ENCODE peak calls at places on chromosomes 4 and X, in six cellular contexts. F is body of pancreas, I is ovary, J is cardiac muscle cell, E is Peyer's patch, U is A549. X is an unnamed sample.

GRCh38 chrX:13996650-13997049 is 33.0 kb downstream of the GEMIN8 start:
- DNase-seq in F (no peak), I (no peak), J (no peak), E (no peak), U (no peak), X (no peak)

GRCh38 chr4:110211007-110211769 is 12.8 kb upstream of the ELOVL6 start:
- DNase-seq in F (peak; percentile 37), I (no peak), J (peak; percentile 40), E (peak; percentile 72), U (peak; percentile 28), X (peak; percentile 28)

GRCh38 chr4:108646706-108647105 is 3.7 kb upstream of the OSTC start:
- DNase-seq in F (no peak), I (no peak), J (no peak), E (no peak), U (no peak), X (no peak)

GRCh38 chrX:13432376-13432775 is 112.5 kb upstream of the ATXN3L start:
- DNase-seq in F (peak; percentile 28), I (peak; percentile 65), J (no peak), E (no peak), U (no peak), X (no peak)

GRCh38 chr4:128310266-128310697 is 22.7 kb upstream of the PGRMC2 start:
- DNase-seq in F (peak; percentile 51), I (no peak), J (peak; percentile 58), E (peak; percentile 63), U (peak; percentile 3), X (peak; percentile 48)

GRCh38 chr4:10063544-10064300 is 42.4 kb upstream of the SLC2A9 start:
- DNase-seq in F (peak; percentile 66), I (no peak), J (peak; percentile 63), E (peak; percentile 57), U (no peak), X (no peak)

GRCh38 chr4:56342746-56343145 is 44.5 kb downstream of the AASDH start:
- DNase-seq in F (no peak), I (no peak), J (no peak), E (no peak), U (no peak), X (no peak)

GRCh38 chr4:8439914-8440490 is 521 bp downstream of the ACOX3 start:
- DNase-seq in F (no peak), I (peak; percentile 35), J (no peak), E (no peak), U (no peak), X (no peak)

GRCh38 chr4:74092957-74093356 is 6.0 kb downstream of the CXCL2 start:
- DNase-seq in F (peak; percentile 28), I (no peak), J (no peak), E (no peak), U (no peak), X (no peak)

GRCh38 chr4:113645771-113646455 is 115.6 kb downstream of the CAMK2D start:
- DNase-seq in F (peak; percentile 63), I (no peak), J (no peak), E (peak; percentile 68), U (peak; percentile 69), X (peak; percentile 51)

GRCh38 chr4:9143421-9144080 is 26.7 kb upstream of the FAM90A26 start:
- DNase-seq in F (no peak), I (no peak), J (no peak), E (no peak), U (no peak), X (no peak)

GRCh38 chr4:150510176-150510875 is 71.6 kb upstream of the MAB21L2 start:
- DNase-seq in F (no peak), I (no peak), J (no peak), E (no peak), U (peak; percentile 5), X (no peak)

GRCh38 chrX:65196758-65197371 is 220.6 kb upstream of the ZC4H2 start:
- DNase-seq in F (peak; percentile 35), I (no peak), J (peak; percentile 61), E (peak; percentile 81), U (peak; percentile 1), X (no peak)

GRCh38 chr4:88618782-88619485 is 26.7 kb downstream of the HERC3 start:
- DNase-seq in F (no peak), I (no peak), J (no peak), E (no peak), U (no peak), X (no peak)

GRCh38 chr4:125268065-125268755 is 46.5 kb upstream of the FAT4 start:
- DNase-seq in F (no peak), I (no peak), J (no peak), E (no peak), U (no peak), X (peak; percentile 38)

GRCh38 chrX:15269618-15270521 is at the start of gene ASB9:
- DNase-seq in F (peak; percentile 80), I (no peak), J (peak; percentile 15), E (peak; percentile 50), U (peak; percentile 81), X (peak; percentile 36)

GRCh38 chr4:76758290-76758882 is 139.6 kb downstream of the SOWAHB start:
- DNase-seq in F (peak; percentile 57), I (peak; percentile 43), J (peak; percentile 51), E (no peak), U (peak; percentile 36), X (peak; percentile 76)

GRCh38 chr4:152929888-152930287 is 6.2 kb upstream of the FHDC1 start:
- DNase-seq in F (no peak), I (no peak), J (no peak), E (no peak), U (no peak), X (no peak)

GRCh38 chr4:94068712-94069111 is 139.0 kb upstream of the SMARCAD1 start:
- DNase-seq in F (no peak), I (no peak), J (no peak), E (no peak), U (no peak), X (no peak)

GRCh38 chrX:110992611-110993010 is 103.4 kb upstream of the PAK3 start:
- DNase-seq in F (peak; percentile 40), I (peak; percentile 15), J (peak; percentile 52), E (peak; percentile 48), U (peak; percentile 10), X (no peak)

GRCh38 chr4:184826315-184827266 is 823 bp upstream of the ACSL1 start:
- DNase-seq in F (peak; percentile 49), I (peak; percentile 41), J (peak; percentile 40), E (peak; percentile 74), U (no peak), X (no peak)

GRCh38 chr4:184822356-184822755 is 3.4 kb downstream of the ACSL1 start:
- DNase-seq in F (no peak), I (no peak), J (no peak), E (no peak), U (no peak), X (no peak)

GRCh38 chr4:184825394-184826314 is at the start of gene ACSL1:
- DNase-seq in F (peak; percentile 80), I (peak; percentile 78), J (peak; percentile 92), E (peak; percentile 91), U (peak; percentile 41), X (peak; percentile 61)

GRCh38 chr4:184824776-184825393 is 883 bp downstream of the ACSL1 start:
- DNase-seq in F (no peak), I (no peak), J (no peak), E (no peak), U (no peak), X (peak; percentile 32)

DNA sequence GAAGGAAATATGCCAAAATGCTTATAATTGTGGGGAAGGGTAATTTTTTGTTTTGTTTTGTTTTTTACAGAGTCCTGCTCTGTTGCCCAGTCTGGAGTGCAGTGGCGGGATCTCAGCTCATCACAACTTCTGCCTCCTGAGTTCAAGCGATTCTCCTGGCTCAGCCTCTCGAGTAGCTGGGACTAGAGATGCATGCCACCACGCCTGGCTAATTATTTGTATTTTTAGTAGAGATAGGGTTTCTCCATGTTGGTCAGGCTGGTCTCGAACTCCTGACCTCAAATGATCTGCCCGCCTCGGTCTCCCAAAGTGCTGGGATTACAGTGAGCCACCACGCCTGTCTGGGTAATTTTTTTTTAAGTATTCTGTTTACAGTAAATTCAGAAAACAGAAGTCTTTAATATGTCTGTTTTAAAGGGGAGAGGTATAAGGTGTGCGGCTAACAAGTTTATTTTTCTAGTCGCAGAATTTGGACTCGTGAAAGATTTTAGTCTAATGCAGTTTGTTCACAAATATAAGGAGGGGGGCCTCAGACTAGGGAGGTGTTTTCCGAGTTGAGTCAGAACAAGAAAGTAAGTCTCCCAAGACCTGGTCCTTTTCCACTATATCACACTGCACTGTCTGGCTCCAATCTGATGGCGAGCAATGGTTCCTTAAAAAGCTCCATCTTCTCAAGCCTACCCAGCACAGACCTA is 1.5 kb downstream of the ACSL1 start:
- DNase-seq in F (no peak), I (no peak), J (no peak), E (no peak), U (no peak), X (no peak)
- H3K4me3 ChIP-seq in F (no peak overlapping the region), I (peak overlapping the region; percentile 54), J (peak overlapping the region; percentile 84), E (peak overlapping the region; percentile 88), U (peak overlapping the region; percentile 56), X (no peak overlapping the region)

GRCh38 chr4:86421461-86421860 is 61.6 kb upstream of the MAPK10 start:
- DNase-seq in F (no peak), I (no peak), J (no peak), E (no peak), U (no peak), X (no peak)
- H3K4me3 ChIP-seq in F (no peak overlapping the region), I (no peak overlapping the region), J (no peak overlapping the region), E (no peak overlapping the region), U (no peak overlapping the region), X (no peak overlapping the region)

GRCh38 chrX:134431894-134432293 is 28.1 kb upstream of the HPRT1 start:
- DNase-seq in F (no peak), I (no peak), J (no peak), E (no peak), U (no peak), X (peak; percentile 9)

GRCh38 chrX:134435894-134436293 is 24.1 kb upstream of the HPRT1 start:
- DNase-seq in F (no peak), I (no peak), J (no peak), E (no peak), U (no peak), X (no peak)
- H3K4me3 ChIP-seq in F (no peak overlapping the region), I (no peak overlapping the region), J (no peak overlapping the region), E (no peak overlapping the region), U (no peak overlapping the region), X (no peak overlapping the region)

GRCh38 chrX:20361081-20361889 is 94.6 kb upstream of the RPS6KA3 start:
- DNase-seq in F (peak; percentile 41), I (peak; percentile 43), J (no peak), E (no peak), U (no peak), X (no peak)
- H3K4me3 ChIP-seq in F (no peak overlapping the region), I (no peak overlapping the region), J (no peak overlapping the region), E (no peak overlapping the region), U (peak overlapping the region; percentile 26), X (no peak overlapping the region)

GRCh38 chrX:54044877-54045328 is 630 bp upstream of the PHF8 start:
- DNase-seq in F (no peak), I (no peak), J (no peak), E (no peak), U (no peak), X (no peak)

GRCh38 chrX:54044126-54044876 is at the start of gene PHF8:
- DNase-seq in F (peak; percentile 96), I (peak; percentile 96), J (peak; percentile 93), E (peak; percentile 98), U (peak; percentile 76), X (peak; percentile 96)

GRCh38 chrX:54042609-54043010 is 1.7 kb downstream of the PHF8 start:
- DNase-seq in F (peak; percentile 38), I (peak; percentile 60), J (peak; percentile 72), E (peak; percentile 56), U (peak; percentile 60), X (peak; percentile 65)

GRCh38 chrX:54043696-54044125 is 562 bp downstream of the PHF8 start:
- DNase-seq in F (peak; percentile 38), I (no peak), J (peak; percentile 45), E (peak; percentile 64), U (no peak), X (no peak)

GRCh38 chrX:54043084-54043483 is 1.2 kb downstream of the PHF8 start:
- DNase-seq in F (no peak), I (no peak), J (no peak), E (no peak), U (no peak), X (no peak)
- H3K4me3 ChIP-seq in F (no peak overlapping the region), I (peak overlapping the region; percentile 67), J (peak overlapping the region; percentile 82), E (peak overlapping the region; percentile 57), U (peak overlapping the region; percentile 77), X (peak overlapping the region; percentile 59)

X was measured in SJSA1.